ENCODE peak calls at places on chromosome 21, in four cellular contexts. P, L, F and E are unnamed samples.
A peak's percentile ranks its signal among the peaks of the same experiment; 100 is the strongest.

GRCh38 chr21:45410151-45410864 is 5.3 kb downstream of the COL18A1 start:
- ATAC-seq in P (no peak), L (no peak), F (no peak), E (no peak)

GRCh38 chr21:39221282-39221996 is 38.2 kb upstream of the PSMG1 start:
- ATAC-seq in P (no peak), L (no peak), F (no peak), E (no peak)

GRCh38 chr21:39066829-39067785 is 116.1 kb downstream of the PSMG1 start:
- ATAC-seq in P (no peak), L (no peak), F (no peak), E (no peak)

GRCh38 chr21:37670883-37671282 is 245.4 kb downstream of the KCNJ6 start:
- ATAC-seq in P (no peak), L (no peak), F (no peak), E (no peak)

GRCh38 chr21:37436180-37436579 is 69.6 kb downstream of the DYRK1A start:
- ATAC-seq in P (no peak), L (no peak), F (no peak), E (no peak)

GRCh38 chr21:34702341-34702807 is 33.6 kb downstream of the CLIC6 start:
- ATAC-seq in P (no peak), L (peak; percentile 84), F (peak; percentile 33), E (no peak)

GRCh38 chr21:35249636-35250035 is 200.5 kb upstream of the RUNX1 start:
- ATAC-seq in P (no peak), L (no peak), F (peak; percentile 66), E (peak; percentile 74)

GRCh38 chr21:42615924-42616323 is 37.5 kb upstream of the PDE9A start:
- ATAC-seq in P (no peak), L (no peak), F (no peak), E (no peak)

GRCh38 chr21:25791321-25791720 is 56.5 kb downstream of the GABPA start:
- ATAC-seq in P (no peak), L (no peak), F (no peak), E (no peak)

GRCh38 chr21:44957901-44958451 is 18.1 kb downstream of the SLX9 start:
- ATAC-seq in P (no peak), L (peak; percentile 1), F (no peak), E (no peak)

GRCh38 chr21:42913461-42913860 is 12.0 kb downstream of the ERVH48-1 start:
- ATAC-seq in P (no peak), L (no peak), F (no peak), E (no peak)

GRCh38 chr21:46368533-46369285 is 44.8 kb downstream of the PCNT start:
- ATAC-seq in P (peak; percentile 94), L (no peak), F (no peak), E (no peak)

GRCh38 chr21:17428980-17429379 is 83.9 kb upstream of the CXADR start:
- ATAC-seq in P (no peak), L (no peak), F (no peak), E (no peak)